ENCODE peak calls at places on chromosomes 4 and X, in seven cellular contexts. One of them, this sample, is unnamed.

GRCh38 chrX:117910216-117910615 is 206.4 kb downstream of the KLHL13 start:
- DNase-seq in activated CD4-positive, alpha-beta T cell treated with anti-CD3 and anti-CD28 coated beads for 1 hour: no peak
- DNase-seq in NCI-H460: no peak
- DNase-seq in MV-4-11: no peak
- DNase-seq in H7: no peak
- DNase-seq in neural progenitor cell: no peak
- DNase-seq in RCC 7860: no peak
- DNase-seq in this sample: no peak

GRCh38 chr4:54882616-54883015 is 224.9 kb downstream of the KIT start:
- DNase-seq in activated CD4-positive, alpha-beta T cell treated with anti-CD3 and anti-CD28 coated beads for 1 hour: no peak
- DNase-seq in NCI-H460: no peak
- DNase-seq in MV-4-11: no peak
- DNase-seq in H7: no peak
- DNase-seq in neural progenitor cell: no peak
- DNase-seq in RCC 7860: no peak
- DNase-seq in this sample: no peak

GRCh38 chr4:13920901-13921300 is 293.4 kb upstream of the BOD1L1 start:
- DNase-seq in activated CD4-positive, alpha-beta T cell treated with anti-CD3 and anti-CD28 coated beads for 1 hour: no peak
- DNase-seq in NCI-H460: peak
- DNase-seq in MV-4-11: peak
- DNase-seq in H7: no peak
- DNase-seq in neural progenitor cell: no peak
- DNase-seq in RCC 7860: peak
- DNase-seq in this sample: no peak

GRCh38 chr4:10926025-10926424 is 241.5 kb upstream of the CLNK start:
- DNase-seq in activated CD4-positive, alpha-beta T cell treated with anti-CD3 and anti-CD28 coated beads for 1 hour: no peak
- DNase-seq in NCI-H460: no peak
- DNase-seq in MV-4-11: no peak
- DNase-seq in H7: no peak
- DNase-seq in neural progenitor cell: peak
- DNase-seq in RCC 7860: peak
- DNase-seq in this sample: no peak

GRCh38 chrX:148265829-148266228 is 234.6 kb upstream of the AFF2 start:
- DNase-seq in activated CD4-positive, alpha-beta T cell treated with anti-CD3 and anti-CD28 coated beads for 1 hour: no peak
- DNase-seq in NCI-H460: no peak
- DNase-seq in MV-4-11: no peak
- DNase-seq in H7: no peak
- DNase-seq in neural progenitor cell: no peak
- DNase-seq in RCC 7860: no peak
- DNase-seq in this sample: no peak

GRCh38 chr4:104693601-104694201 is 199.0 kb upstream of the CXXC4 start:
- DNase-seq in activated CD4-positive, alpha-beta T cell treated with anti-CD3 and anti-CD28 coated beads for 1 hour: no peak
- DNase-seq in NCI-H460: no peak
- DNase-seq in MV-4-11: no peak
- DNase-seq in H7: peak
- DNase-seq in neural progenitor cell: no peak
- DNase-seq in RCC 7860: no peak
- DNase-seq in this sample: peak

GRCh38 chr4:156889616-156890594 is 81.7 kb downstream of the PDGFC start:
- DNase-seq in activated CD4-positive, alpha-beta T cell treated with anti-CD3 and anti-CD28 coated beads for 1 hour: no peak
- DNase-seq in NCI-H460: no peak
- DNase-seq in MV-4-11: peak
- DNase-seq in H7: no peak
- DNase-seq in neural progenitor cell: no peak
- DNase-seq in RCC 7860: peak
- DNase-seq in this sample: no peak

GRCh38 chr4:61638600-61638999 is 438.5 kb downstream of the ADGRL3 start:
- DNase-seq in activated CD4-positive, alpha-beta T cell treated with anti-CD3 and anti-CD28 coated beads for 1 hour: no peak
- DNase-seq in NCI-H460: no peak
- DNase-seq in MV-4-11: peak
- DNase-seq in H7: no peak
- DNase-seq in neural progenitor cell: no peak
- DNase-seq in RCC 7860: no peak
- DNase-seq in this sample: no peak

GRCh38 chr4:152672403-152673092 is 7.2 kb downstream of the TMEM154 start:
- DNase-seq in activated CD4-positive, alpha-beta T cell treated with anti-CD3 and anti-CD28 coated beads for 1 hour: no peak
- DNase-seq in NCI-H460: no peak
- DNase-seq in MV-4-11: no peak
- DNase-seq in H7: no peak
- DNase-seq in neural progenitor cell: no peak
- DNase-seq in RCC 7860: no peak
- DNase-seq in this sample: no peak

GRCh38 chr4:16643852-16644251 is 254.6 kb downstream of the LDB2 start:
- DNase-seq in activated CD4-positive, alpha-beta T cell treated with anti-CD3 and anti-CD28 coated beads for 1 hour: no peak
- DNase-seq in NCI-H460: no peak
- DNase-seq in MV-4-11: no peak
- DNase-seq in H7: no peak
- DNase-seq in neural progenitor cell: no peak
- DNase-seq in RCC 7860: no peak
- DNase-seq in this sample: no peak

GRCh38 chrX:108001218-108001814 is 19.1 kb upstream of the TEX13B start:
- DNase-seq in activated CD4-positive, alpha-beta T cell treated with anti-CD3 and anti-CD28 coated beads for 1 hour: no peak
- DNase-seq in NCI-H460: peak
- DNase-seq in MV-4-11: peak
- DNase-seq in H7: peak
- DNase-seq in neural progenitor cell: peak
- DNase-seq in RCC 7860: peak
- DNase-seq in this sample: peak

GRCh38 chrX:31545726-31546125 is 473.9 kb upstream of the FTHL17 start:
- DNase-seq in activated CD4-positive, alpha-beta T cell treated with anti-CD3 and anti-CD28 coated beads for 1 hour: no peak
- DNase-seq in NCI-H460: no peak
- DNase-seq in MV-4-11: no peak
- DNase-seq in H7: no peak
- DNase-seq in neural progenitor cell: no peak
- DNase-seq in RCC 7860: peak
- DNase-seq in this sample: no peak

GRCh38 chrX:131812847-131813825 is 210.0 kb upstream of the STK26 start:
- DNase-seq in activated CD4-positive, alpha-beta T cell treated with anti-CD3 and anti-CD28 coated beads for 1 hour: peak
- DNase-seq in NCI-H460: no peak
- DNase-seq in MV-4-11: peak
- DNase-seq in H7: no peak
- DNase-seq in neural progenitor cell: no peak
- DNase-seq in RCC 7860: no peak
- DNase-seq in this sample: no peak

GRCh38 chr4:158446106-158446505 is 75.6 kb upstream of the RXFP1 start:
- DNase-seq in activated CD4-positive, alpha-beta T cell treated with anti-CD3 and anti-CD28 coated beads for 1 hour: no peak
- DNase-seq in NCI-H460: peak
- DNase-seq in MV-4-11: no peak
- DNase-seq in H7: no peak
- DNase-seq in neural progenitor cell: no peak
- DNase-seq in RCC 7860: no peak
- DNase-seq in this sample: no peak

GRCh38 chrX:63434665-63435064 is 83.5 kb upstream of the SPIN4 start:
- DNase-seq in activated CD4-positive, alpha-beta T cell treated with anti-CD3 and anti-CD28 coated beads for 1 hour: no peak
- DNase-seq in NCI-H460: no peak
- DNase-seq in MV-4-11: no peak
- DNase-seq in H7: no peak
- DNase-seq in neural progenitor cell: no peak
- DNase-seq in RCC 7860: no peak
- DNase-seq in this sample: peak

GRCh38 chr4:156329779-156330178 is 376.1 kb upstream of the CTSO start:
- DNase-seq in activated CD4-positive, alpha-beta T cell treated with anti-CD3 and anti-CD28 coated beads for 1 hour: no peak
- DNase-seq in NCI-H460: no peak
- DNase-seq in MV-4-11: peak
- DNase-seq in H7: no peak
- DNase-seq in neural progenitor cell: no peak
- DNase-seq in RCC 7860: no peak
- DNase-seq in this sample: no peak

This sample was measured in HAP-1.